ENCODE peak calls at places on chromosome 9, in seven cellular contexts. G, V, I, S, O, Q and L are unnamed samples.

GRCh38 chr9:87119328-87119881 is 172.1 kb upstream of the GAS1 start:
- DNase-seq in G (no peak), V (no peak), I (no peak), S (no peak), O (no peak), Q (no peak), L (no peak)

GRCh38 chr9:130034570-130034969 is 8.4 kb downstream of the FNBP1 start:
- DNase-seq in G (no peak), V (no peak), I (no peak), S (no peak), O (no peak), Q (no peak), L (no peak)

GRCh38 chr9:96556701-96557461 is 62.8 kb downstream of the CDC14B start:
- DNase-seq in G (no peak), V (no peak), I (no peak), S (peak), O (no peak), Q (no peak), L (peak)

GRCh38 chr9:130160862-130161470 is 11.2 kb upstream of the NCS1 start:
- DNase-seq in G (no peak), V (no peak), I (no peak), S (no peak), O (no peak), Q (no peak), L (no peak)

GRCh38 chr9:91495450-91495849 is 71.8 kb upstream of the NFIL3 start:
- DNase-seq in G (no peak), V (no peak), I (no peak), S (no peak), O (peak), Q (no peak), L (no peak)

GRCh38 chr9:136525841-136526499 is 19.9 kb downstream of the NOTCH1 start:
- DNase-seq in G (peak), V (no peak), I (no peak), S (peak), O (no peak), Q (peak), L (peak)

GRCh38 chr9:22683393-22684075 is 236.9 kb downstream of the DMRTA1 start:
- DNase-seq in G (no peak), V (no peak), I (no peak), S (no peak), O (peak), Q (no peak), L (no peak)

GRCh38 chr9:127336086-127336485 is 60.9 kb upstream of the SLC2A8 start:
- DNase-seq in G (no peak), V (no peak), I (no peak), S (no peak), O (no peak), Q (no peak), L (no peak)

GRCh38 chr9:134624827-134625181 is 16.8 kb upstream of the COL5A1 start:
- DNase-seq in G (no peak), V (no peak), I (no peak), S (no peak), O (peak), Q (no peak), L (no peak)

GRCh38 chr9:104868687-104869404 is 59.1 kb downstream of the ABCA1 start:
- DNase-seq in G (peak), V (no peak), I (peak), S (peak), O (no peak), Q (peak), L (no peak)

GRCh38 chr9:33737811-33738606 is 57.4 kb upstream of the PRSS3 start:
- DNase-seq in G (peak), V (no peak), I (peak), S (peak), O (peak), Q (peak), L (no peak)

GRCh38 chr9:133359420-133360175 is 3.2 kb downstream of the SURF2 start:
- DNase-seq in G (peak), V (no peak), I (peak), S (peak), O (no peak), Q (no peak), L (no peak)

GRCh38 chr9:132079391-132080071 is at the start of gene MED27:
- DNase-seq in G (peak), V (peak), I (peak), S (peak), O (peak), Q (peak), L (peak)

GRCh38 chr9:16315720-16316119 is 554.8 kb downstream of the BNC2 start:
- DNase-seq in G (no peak), V (no peak), I (no peak), S (no peak), O (no peak), Q (no peak), L (no peak)

GRCh38 chr9:33815781-33816180 is 1.2 kb upstream of the UBE2R2 start:
- DNase-seq in G (no peak), V (no peak), I (no peak), S (no peak), O (no peak), Q (no peak), L (no peak)

GRCh38 chr9:119961774-119962408 is 592.7 kb upstream of the BRINP1 start:
- DNase-seq in G (peak), V (no peak), I (peak), S (peak), O (no peak), Q (peak), L (no peak)

GRCh38 chr9:101087426-101087825 is 58.9 kb downstream of the PLPPR1 start:
- DNase-seq in G (no peak), V (no peak), I (no peak), S (no peak), O (no peak), Q (no peak), L (no peak)

GRCh38 chr9:35906923-35907699 is 1.1 kb downstream of the HRCT1 start:
- DNase-seq in G (no peak), V (no peak), I (no peak), S (peak), O (no peak), Q (peak), L (no peak)

GRCh38 chr9:112041536-112042243 is 133.4 kb downstream of the SUSD1 start:
- DNase-seq in G (no peak), V (no peak), I (no peak), S (peak), O (peak), Q (peak), L (no peak)

GRCh38 chr9:127449332-127449966 is 1.8 kb downstream of the RPL12 start:
- DNase-seq in G (no peak), V (no peak), I (peak), S (no peak), O (no peak), Q (no peak), L (no peak)

GRCh38 chr9:113578877-113579269 is 115.3 kb downstream of the RGS3 start:
- DNase-seq in G (no peak), V (peak), I (peak), S (no peak), O (peak), Q (peak), L (no peak)

GRCh38 chr9:138083873-138084272 is 206.3 kb downstream of the CACNA1B start:
- DNase-seq in G (no peak), V (no peak), I (no peak), S (no peak), O (no peak), Q (no peak), L (no peak)

GRCh38 chr9:79955300-79955699 is 383.5 kb downstream of the TLE4 start:
- DNase-seq in G (no peak), V (no peak), I (no peak), S (no peak), O (no peak), Q (no peak), L (no peak)

GRCh38 chr9:129336601-129337286 is 158.7 kb upstream of the IER5L start:
- DNase-seq in G (peak), V (no peak), I (peak), S (peak), O (no peak), Q (peak), L (no peak)

GRCh38 chr9:2271426-2271825 is 256.3 kb downstream of the SMARCA2 start:
- DNase-seq in G (no peak), V (no peak), I (peak), S (no peak), O (no peak), Q (no peak), L (no peak)

GRCh38 chr9:14189578-14189977 is 124.4 kb downstream of the NFIB start:
- DNase-seq in G (no peak), V (no peak), I (no peak), S (no peak), O (no peak), Q (no peak), L (no peak)

GRCh38 chr9:134521817-134522501 is 119.6 kb upstream of the COL5A1 start:
- DNase-seq in G (no peak), V (no peak), I (no peak), S (no peak), O (no peak), Q (no peak), L (no peak)

GRCh38 chr9:111483419-111483861 is 743 bp downstream of the ECPAS start:
- DNase-seq in G (no peak), V (peak), I (peak), S (no peak), O (no peak), Q (no peak), L (peak)

GRCh38 chr9:130143279-130143893 is 28.8 kb upstream of the NCS1 start:
- DNase-seq in G (no peak), V (no peak), I (no peak), S (no peak), O (no peak), Q (no peak), L (no peak)

GRCh38 chr9:128276574-128277270 is 646 bp downstream of the SWI5 start:
- DNase-seq in G (peak), V (no peak), I (peak), S (peak), O (no peak), Q (peak), L (no peak)

GRCh38 chr9:40926404-40927259 is 201.8 kb downstream of the FOXD4L6 start:
- DNase-seq in G (no peak), V (no peak), I (no peak), S (no peak), O (no peak), Q (no peak), L (no peak)